ENCODE peak calls at places on chromosomes 12 and 14, in five cellular contexts. N is NCI-H2029 treated with DMSO at 0.1 percent for 48 hours, X is M059J, A is NCI-H1417, Y is T-helper 9 cell. H is an unnamed sample.
A peak's percentile ranks its signal among the peaks of the same experiment; 100 is the strongest.

GRCh38 chr12:129337413-129337812 is 484.1 kb downstream of the GLT1D1 start:
- DNase-seq in N (peak; percentile 71), X (no peak), A (no peak), Y (no peak), H (no peak)

GRCh38 chr14:27372771-27373170 is 774.9 kb upstream of the NOVA1 start:
- DNase-seq in N (no peak), X (no peak), A (no peak), Y (no peak), H (no peak)

GRCh38 chr14:35416108-35416750 is 11.7 kb upstream of the NFKBIA start:
- DNase-seq in N (no peak), X (peak; percentile 44), A (no peak), Y (peak; percentile 56), H (no peak)

GRCh38 chr14:98099527-98099926 is 1172.5 kb downstream of the BCL11B start:
- DNase-seq in N (no peak), X (no peak), A (no peak), Y (no peak), H (no peak)

GRCh38 chr12:116910645-116911449 is at the start of gene FBXW8:
- DNase-seq in N (peak; percentile 41), X (peak; percentile 63), A (peak; percentile 85), Y (peak; percentile 33), H (peak; percentile 77)

GRCh38 chr14:31337331-31337730 is 83.0 kb downstream of the HEATR5A start:
- DNase-seq in N (no peak), X (no peak), A (no peak), Y (no peak), H (no peak)

GRCh38 chr12:123645851-123646250 is 12.2 kb downstream of the GTF2H3 start:
- DNase-seq in N (no peak), X (no peak), A (no peak), Y (no peak), H (no peak)

GRCh38 chr12:76422154-76422877 is 74.1 kb upstream of the BBS10 start:
- DNase-seq in N (no peak), X (no peak), A (no peak), Y (no peak), H (no peak)

GRCh38 chr14:68675233-68675577 is 117.7 kb downstream of the ZFP36L1 start:
- DNase-seq in N (no peak), X (peak; percentile 91), A (no peak), Y (no peak), H (no peak)

GRCh38 chr12:132429932-132430643 is 59.9 kb upstream of the FBRSL1 start:
- DNase-seq in N (peak; percentile 64), X (no peak), A (peak; percentile 98), Y (peak; percentile 60), H (peak; percentile 81)

GRCh38 chr14:30375280-30375892 is 183.6 kb upstream of the G2E3 start:
- DNase-seq in N (no peak), X (peak; percentile 40), A (peak; percentile 73), Y (peak; percentile 21), H (no peak)

GRCh38 chr12:128356547-128356946 is 89.6 kb downstream of the TMEM132C start:
- DNase-seq in N (no peak), X (no peak), A (no peak), Y (no peak), H (no peak)

GRCh38 chr14:51539571-51540037 is 112.1 kb upstream of the FRMD6 start:
- DNase-seq in N (no peak), X (peak; percentile 97), A (no peak), Y (no peak), H (no peak)

GRCh38 chr14:103869406-103870143 is 22.2 kb upstream of the PPP1R13B start:
- DNase-seq in N (no peak), X (no peak), A (no peak), Y (no peak), H (no peak)

GRCh38 chr14:74404435-74404834 is 21.6 kb downstream of the SYNDIG1L start:
- DNase-seq in N (no peak), X (no peak), A (no peak), Y (no peak), H (no peak)

GRCh38 chr12:63821781-63822251 is 22.7 kb upstream of the SRGAP1 start:
- DNase-seq in N (no peak), X (no peak), A (no peak), Y (no peak), H (no peak)

GRCh38 chr12:6200266-6201198 is at the start of gene CD9:
- DNase-seq in N (no peak), X (peak; percentile 39), A (peak; percentile 53), Y (no peak), H (peak; percentile 18)

GRCh38 chr12:109951136-109951535 is 45.0 kb downstream of the GIT2 start:
- DNase-seq in N (no peak), X (peak; percentile 96), A (no peak), Y (no peak), H (no peak)

GRCh38 chr12:92431146-92431545 is 271.6 kb upstream of the PLEKHG7 start:
- DNase-seq in N (no peak), X (no peak), A (no peak), Y (no peak), H (no peak)

GRCh38 chr12:103102225-103102744 is 144.8 kb downstream of the ASCL1 start:
- DNase-seq in N (no peak), X (no peak), A (no peak), Y (no peak), H (no peak)

H was measured in NCI-H1105.